ENCODE peak calls at places on chromosomes 3 and 15, in eight cellular contexts. One of them, this sample, is unnamed.

GRCh38 chr15:84886211-84886983 is 1.9 kb downstream of the SLC28A1 start:
- DNase-seq in kidney tubule cell: peak
- DNase-seq in stimulated activated CD8-positive, alpha-beta memory T cell treated with anti-CD3 and anti-CD28 coated beads, Interleukin-15, amount 100 ng/mL, for 1 hour: no peak
- DNase-seq in RWPE1: no peak
- DNase-seq in pons: no peak
- DNase-seq in EH: no peak
- DNase-seq in HT1080: no peak
- DNase-seq in effector memory CD8-positive, alpha-beta T cell: no peak
- DNase-seq in this sample: no peak

GRCh38 chr3:61783993-61784718 is 222.8 kb downstream of the PTPRG start:
- DNase-seq in kidney tubule cell: peak
- DNase-seq in stimulated activated CD8-positive, alpha-beta memory T cell treated with anti-CD3 and anti-CD28 coated beads, Interleukin-15, amount 100 ng/mL, for 1 hour: no peak
- DNase-seq in RWPE1: no peak
- DNase-seq in pons: no peak
- DNase-seq in EH: peak
- DNase-seq in HT1080: peak
- DNase-seq in effector memory CD8-positive, alpha-beta T cell: no peak
- DNase-seq in this sample: peak

GRCh38 chr3:173743111-173743510 is 345.6 kb downstream of the NLGN1 start:
- DNase-seq in kidney tubule cell: no peak
- DNase-seq in stimulated activated CD8-positive, alpha-beta memory T cell treated with anti-CD3 and anti-CD28 coated beads, Interleukin-15, amount 100 ng/mL, for 1 hour: no peak
- DNase-seq in RWPE1: peak
- DNase-seq in pons: no peak
- DNase-seq in EH: peak
- DNase-seq in HT1080: no peak
- DNase-seq in effector memory CD8-positive, alpha-beta T cell: no peak
- DNase-seq in this sample: peak

GRCh38 chr15:78390823-78391222 is 47.2 kb upstream of the IREB2 start:
- DNase-seq in kidney tubule cell: no peak
- DNase-seq in stimulated activated CD8-positive, alpha-beta memory T cell treated with anti-CD3 and anti-CD28 coated beads, Interleukin-15, amount 100 ng/mL, for 1 hour: no peak
- DNase-seq in RWPE1: no peak
- DNase-seq in pons: no peak
- DNase-seq in EH: peak
- DNase-seq in HT1080: no peak
- DNase-seq in effector memory CD8-positive, alpha-beta T cell: no peak
- DNase-seq in this sample: no peak

GRCh38 chr3:7333125-7333524 is 472.2 kb downstream of the GRM7 start:
- DNase-seq in kidney tubule cell: no peak
- DNase-seq in stimulated activated CD8-positive, alpha-beta memory T cell treated with anti-CD3 and anti-CD28 coated beads, Interleukin-15, amount 100 ng/mL, for 1 hour: no peak
- DNase-seq in RWPE1: no peak
- DNase-seq in pons: no peak
- DNase-seq in EH: no peak
- DNase-seq in HT1080: no peak
- DNase-seq in effector memory CD8-positive, alpha-beta T cell: no peak
- DNase-seq in this sample: no peak

GRCh38 chr3:155431856-155432570 is 138.5 kb upstream of the STRIT1 start:
- DNase-seq in kidney tubule cell: no peak
- DNase-seq in stimulated activated CD8-positive, alpha-beta memory T cell treated with anti-CD3 and anti-CD28 coated beads, Interleukin-15, amount 100 ng/mL, for 1 hour: no peak
- DNase-seq in RWPE1: no peak
- DNase-seq in pons: no peak
- DNase-seq in EH: no peak
- DNase-seq in HT1080: no peak
- DNase-seq in effector memory CD8-positive, alpha-beta T cell: no peak
- DNase-seq in this sample: no peak

GRCh38 chr15:35533130-35534110 is 12.5 kb downstream of the DPH6 start:
- DNase-seq in kidney tubule cell: peak
- DNase-seq in stimulated activated CD8-positive, alpha-beta memory T cell treated with anti-CD3 and anti-CD28 coated beads, Interleukin-15, amount 100 ng/mL, for 1 hour: no peak
- DNase-seq in RWPE1: no peak
- DNase-seq in pons: no peak
- DNase-seq in EH: peak
- DNase-seq in HT1080: peak
- DNase-seq in effector memory CD8-positive, alpha-beta T cell: no peak
- DNase-seq in this sample: peak

GRCh38 chr3:104835376-104835775 is 531.3 kb upstream of the ALCAM start:
- DNase-seq in kidney tubule cell: no peak
- DNase-seq in stimulated activated CD8-positive, alpha-beta memory T cell treated with anti-CD3 and anti-CD28 coated beads, Interleukin-15, amount 100 ng/mL, for 1 hour: no peak
- DNase-seq in RWPE1: no peak
- DNase-seq in pons: no peak
- DNase-seq in EH: no peak
- DNase-seq in HT1080: no peak
- DNase-seq in effector memory CD8-positive, alpha-beta T cell: no peak
- DNase-seq in this sample: no peak

GRCh38 chr3:112376413-112376812 is 43.5 kb downstream of the CD200 start:
- DNase-seq in kidney tubule cell: no peak
- DNase-seq in stimulated activated CD8-positive, alpha-beta memory T cell treated with anti-CD3 and anti-CD28 coated beads, Interleukin-15, amount 100 ng/mL, for 1 hour: no peak
- DNase-seq in RWPE1: no peak
- DNase-seq in pons: no peak
- DNase-seq in EH: no peak
- DNase-seq in HT1080: no peak
- DNase-seq in effector memory CD8-positive, alpha-beta T cell: no peak
- DNase-seq in this sample: peak

GRCh38 chr3:13254028-13254951 is 165.8 kb downstream of the NUP210 start:
- DNase-seq in kidney tubule cell: no peak
- DNase-seq in stimulated activated CD8-positive, alpha-beta memory T cell treated with anti-CD3 and anti-CD28 coated beads, Interleukin-15, amount 100 ng/mL, for 1 hour: no peak
- DNase-seq in RWPE1: no peak
- DNase-seq in pons: no peak
- DNase-seq in EH: no peak
- DNase-seq in HT1080: no peak
- DNase-seq in effector memory CD8-positive, alpha-beta T cell: no peak
- DNase-seq in this sample: no peak